ENCODE peak calls at places on chromosome 10, in nine cellular contexts. One of them, this sample, is unnamed.

GRCh38 chr10:128220011-128220410 is 93.8 kb upstream of the MKI67 start:
- DNase-seq in activated CD4-positive, alpha-beta T cell treated with anti-CD3 and anti-CD28 coated beads, Interleukin-2, amount 10 ng/mL, durations not matched to agents 7 days and 5 days: no peak
- DNase-seq in AG09319: no peak
- DNase-seq in fibroblast of villous mesenchyme: no peak
- DNase-seq in progenitor cell of endocrine pancreas: no peak
- DNase-seq in WERI-Rb-1: no peak
- DNase-seq in left ventricle myocardium inferior: no peak
- DNase-seq in NCI-H1092 treated with DMSO at 0.1 percent for 48 hours: no peak
- DNase-seq in T-helper 1 cell: no peak
- DNase-seq in this sample: no peak

GRCh38 chr10:120415709-120416330 is 41.2 kb upstream of the PLPP4 start:
- DNase-seq in progenitor cell of endocrine pancreas: no peak
- DNase-seq in AG09319: no peak
- DNase-seq in left ventricle myocardium inferior: no peak
- DNase-seq in WERI-Rb-1: no peak
- DNase-seq in activated CD4-positive, alpha-beta T cell treated with anti-CD3 and anti-CD28 coated beads, Interleukin-2, amount 10 ng/mL, durations not matched to agents 7 days and 5 days: no peak
- DNase-seq in NCI-H1092 treated with DMSO at 0.1 percent for 48 hours: no peak
- DNase-seq in fibroblast of villous mesenchyme: peak
- DNase-seq in T-helper 1 cell: no peak
- DNase-seq in this sample: no peak

GRCh38 chr10:129744134-129744895 is 219.8 kb downstream of the EBF3 start:
- DNase-seq in T-helper 1 cell: no peak
- DNase-seq in activated CD4-positive, alpha-beta T cell treated with anti-CD3 and anti-CD28 coated beads, Interleukin-2, amount 10 ng/mL, durations not matched to agents 7 days and 5 days: no peak
- DNase-seq in AG09319: no peak
- DNase-seq in fibroblast of villous mesenchyme: no peak
- DNase-seq in left ventricle myocardium inferior: no peak
- DNase-seq in progenitor cell of endocrine pancreas: no peak
- DNase-seq in WERI-Rb-1: no peak
- DNase-seq in NCI-H1092 treated with DMSO at 0.1 percent for 48 hours: no peak
- DNase-seq in this sample: no peak

GRCh38 chr10:96516337-96516736 is 2.6 kb upstream of the TLL2 start:
- DNase-seq in AG09319: no peak
- DNase-seq in left ventricle myocardium inferior: no peak
- DNase-seq in activated CD4-positive, alpha-beta T cell treated with anti-CD3 and anti-CD28 coated beads, Interleukin-2, amount 10 ng/mL, durations not matched to agents 7 days and 5 days: no peak
- DNase-seq in WERI-Rb-1: no peak
- DNase-seq in NCI-H1092 treated with DMSO at 0.1 percent for 48 hours: no peak
- DNase-seq in T-helper 1 cell: no peak
- DNase-seq in progenitor cell of endocrine pancreas: no peak
- DNase-seq in fibroblast of villous mesenchyme: no peak
- DNase-seq in this sample: no peak

GRCh38 chr10:84424731-84425165 is 96.4 kb downstream of the CCSER2 start:
- DNase-seq in NCI-H1092 treated with DMSO at 0.1 percent for 48 hours: no peak
- DNase-seq in AG09319: peak
- DNase-seq in WERI-Rb-1: no peak
- DNase-seq in fibroblast of villous mesenchyme: peak
- DNase-seq in left ventricle myocardium inferior: peak
- DNase-seq in progenitor cell of endocrine pancreas: no peak
- DNase-seq in T-helper 1 cell: no peak
- DNase-seq in activated CD4-positive, alpha-beta T cell treated with anti-CD3 and anti-CD28 coated beads, Interleukin-2, amount 10 ng/mL, durations not matched to agents 7 days and 5 days: peak
- DNase-seq in this sample: peak

GRCh38 chr10:43230101-43230908 is 36.6 kb downstream of the RASGEF1A start:
- DNase-seq in T-helper 1 cell: no peak
- DNase-seq in activated CD4-positive, alpha-beta T cell treated with anti-CD3 and anti-CD28 coated beads, Interleukin-2, amount 10 ng/mL, durations not matched to agents 7 days and 5 days: no peak
- DNase-seq in progenitor cell of endocrine pancreas: peak
- DNase-seq in NCI-H1092 treated with DMSO at 0.1 percent for 48 hours: no peak
- DNase-seq in fibroblast of villous mesenchyme: no peak
- DNase-seq in AG09319: no peak
- DNase-seq in WERI-Rb-1: peak
- DNase-seq in left ventricle myocardium inferior: peak
- DNase-seq in this sample: no peak

GRCh38 chr10:68403701-68404100 is 3.4 kb downstream of the RUFY2 start:
- DNase-seq in activated CD4-positive, alpha-beta T cell treated with anti-CD3 and anti-CD28 coated beads, Interleukin-2, amount 10 ng/mL, durations not matched to agents 7 days and 5 days: no peak
- DNase-seq in T-helper 1 cell: no peak
- DNase-seq in WERI-Rb-1: peak
- DNase-seq in fibroblast of villous mesenchyme: no peak
- DNase-seq in AG09319: no peak
- DNase-seq in left ventricle myocardium inferior: no peak
- DNase-seq in NCI-H1092 treated with DMSO at 0.1 percent for 48 hours: no peak
- DNase-seq in progenitor cell of endocrine pancreas: no peak
- DNase-seq in this sample: no peak

GRCh38 chr10:130425881-130426435 is 289.8 kb downstream of the GLRX3 start:
- DNase-seq in left ventricle myocardium inferior: no peak
- DNase-seq in T-helper 1 cell: no peak
- DNase-seq in activated CD4-positive, alpha-beta T cell treated with anti-CD3 and anti-CD28 coated beads, Interleukin-2, amount 10 ng/mL, durations not matched to agents 7 days and 5 days: no peak
- DNase-seq in WERI-Rb-1: no peak
- DNase-seq in progenitor cell of endocrine pancreas: no peak
- DNase-seq in fibroblast of villous mesenchyme: no peak
- DNase-seq in AG09319: no peak
- DNase-seq in NCI-H1092 treated with DMSO at 0.1 percent for 48 hours: no peak
- DNase-seq in this sample: no peak

GRCh38 chr10:86312701-86313270 is 53.8 kb downstream of the GRID1 start:
- DNase-seq in activated CD4-positive, alpha-beta T cell treated with anti-CD3 and anti-CD28 coated beads, Interleukin-2, amount 10 ng/mL, durations not matched to agents 7 days and 5 days: no peak
- DNase-seq in fibroblast of villous mesenchyme: no peak
- DNase-seq in AG09319: no peak
- DNase-seq in T-helper 1 cell: no peak
- DNase-seq in left ventricle myocardium inferior: no peak
- DNase-seq in progenitor cell of endocrine pancreas: no peak
- DNase-seq in WERI-Rb-1: peak
- DNase-seq in NCI-H1092 treated with DMSO at 0.1 percent for 48 hours: no peak
- DNase-seq in this sample: no peak

GRCh38 chr10:43696909-43697499 is 48.3 kb upstream of the ZNF32 start:
- DNase-seq in NCI-H1092 treated with DMSO at 0.1 percent for 48 hours: no peak
- DNase-seq in fibroblast of villous mesenchyme: no peak
- DNase-seq in left ventricle myocardium inferior: no peak
- DNase-seq in AG09319: no peak
- DNase-seq in progenitor cell of endocrine pancreas: no peak
- DNase-seq in T-helper 1 cell: no peak
- DNase-seq in WERI-Rb-1: no peak
- DNase-seq in activated CD4-positive, alpha-beta T cell treated with anti-CD3 and anti-CD28 coated beads, Interleukin-2, amount 10 ng/mL, durations not matched to agents 7 days and 5 days: no peak
- DNase-seq in this sample: no peak

GRCh38 chr10:133044502-133044901 is 43.2 kb upstream of the ADGRA1 start:
- DNase-seq in NCI-H1092 treated with DMSO at 0.1 percent for 48 hours: no peak
- DNase-seq in progenitor cell of endocrine pancreas: no peak
- DNase-seq in T-helper 1 cell: no peak
- DNase-seq in AG09319: no peak
- DNase-seq in left ventricle myocardium inferior: peak
- DNase-seq in fibroblast of villous mesenchyme: no peak
- DNase-seq in WERI-Rb-1: no peak
- DNase-seq in activated CD4-positive, alpha-beta T cell treated with anti-CD3 and anti-CD28 coated beads, Interleukin-2, amount 10 ng/mL, durations not matched to agents 7 days and 5 days: no peak
- DNase-seq in this sample: no peak

GRCh38 chr10:43644252-43644651 is 4.4 kb downstream of the ZNF32 start:
- DNase-seq in NCI-H1092 treated with DMSO at 0.1 percent for 48 hours: no peak
- DNase-seq in progenitor cell of endocrine pancreas: no peak
- DNase-seq in activated CD4-positive, alpha-beta T cell treated with anti-CD3 and anti-CD28 coated beads, Interleukin-2, amount 10 ng/mL, durations not matched to agents 7 days and 5 days: no peak
- DNase-seq in AG09319: no peak
- DNase-seq in T-helper 1 cell: no peak
- DNase-seq in fibroblast of villous mesenchyme: peak
- DNase-seq in left ventricle myocardium inferior: no peak
- DNase-seq in WERI-Rb-1: no peak
- DNase-seq in this sample: no peak

GRCh38 chr10:73156054-73156453 is 11.8 kb downstream of the ECD start:
- DNase-seq in WERI-Rb-1: no peak
- DNase-seq in left ventricle myocardium inferior: no peak
- DNase-seq in activated CD4-positive, alpha-beta T cell treated with anti-CD3 and anti-CD28 coated beads, Interleukin-2, amount 10 ng/mL, durations not matched to agents 7 days and 5 days: no peak
- DNase-seq in progenitor cell of endocrine pancreas: no peak
- DNase-seq in T-helper 1 cell: no peak
- DNase-seq in fibroblast of villous mesenchyme: no peak
- DNase-seq in NCI-H1092 treated with DMSO at 0.1 percent for 48 hours: no peak
- DNase-seq in AG09319: no peak
- DNase-seq in this sample: no peak

GRCh38 chr10:75662715-75663114 is 231.3 kb downstream of the LRMDA start:
- DNase-seq in NCI-H1092 treated with DMSO at 0.1 percent for 48 hours: no peak
- DNase-seq in progenitor cell of endocrine pancreas: no peak
- DNase-seq in left ventricle myocardium inferior: peak
- DNase-seq in activated CD4-positive, alpha-beta T cell treated with anti-CD3 and anti-CD28 coated beads, Interleukin-2, amount 10 ng/mL, durations not matched to agents 7 days and 5 days: no peak
- DNase-seq in AG09319: peak
- DNase-seq in fibroblast of villous mesenchyme: peak
- DNase-seq in WERI-Rb-1: no peak
- DNase-seq in T-helper 1 cell: no peak
- DNase-seq in this sample: no peak

GRCh38 chr10:124624456-124624855 is 119.7 kb downstream of the FAM53B start:
- DNase-seq in activated CD4-positive, alpha-beta T cell treated with anti-CD3 and anti-CD28 coated beads, Interleukin-2, amount 10 ng/mL, durations not matched to agents 7 days and 5 days: no peak
- DNase-seq in progenitor cell of endocrine pancreas: no peak
- DNase-seq in fibroblast of villous mesenchyme: no peak
- DNase-seq in T-helper 1 cell: no peak
- DNase-seq in AG09319: no peak
- DNase-seq in WERI-Rb-1: no peak
- DNase-seq in NCI-H1092 treated with DMSO at 0.1 percent for 48 hours: peak
- DNase-seq in left ventricle myocardium inferior: no peak
- DNase-seq in this sample: no peak

GRCh38 chr10:4058514-4059029 is 273.6 kb upstream of the KLF6 start:
- DNase-seq in fibroblast of villous mesenchyme: peak
- DNase-seq in activated CD4-positive, alpha-beta T cell treated with anti-CD3 and anti-CD28 coated beads, Interleukin-2, amount 10 ng/mL, durations not matched to agents 7 days and 5 days: no peak
- DNase-seq in progenitor cell of endocrine pancreas: no peak
- DNase-seq in left ventricle myocardium inferior: no peak
- DNase-seq in NCI-H1092 treated with DMSO at 0.1 percent for 48 hours: no peak
- DNase-seq in AG09319: no peak
- DNase-seq in T-helper 1 cell: no peak
- DNase-seq in WERI-Rb-1: no peak
- DNase-seq in this sample: no peak

GRCh38 chr10:113960617-113961260 is 82.9 kb upstream of the ADRB1 start:
- DNase-seq in AG09319: no peak
- DNase-seq in NCI-H1092 treated with DMSO at 0.1 percent for 48 hours: no peak
- DNase-seq in T-helper 1 cell: peak
- DNase-seq in left ventricle myocardium inferior: no peak
- DNase-seq in activated CD4-positive, alpha-beta T cell treated with anti-CD3 and anti-CD28 coated beads, Interleukin-2, amount 10 ng/mL, durations not matched to agents 7 days and 5 days: peak
- DNase-seq in fibroblast of villous mesenchyme: no peak
- DNase-seq in WERI-Rb-1: no peak
- DNase-seq in progenitor cell of endocrine pancreas: no peak
- DNase-seq in this sample: no peak

GRCh38 chr10:73339436-73339835 is 19.2 kb downstream of the CFAP70 start:
- DNase-seq in AG09319: no peak
- DNase-seq in WERI-Rb-1: no peak
- DNase-seq in NCI-H1092 treated with DMSO at 0.1 percent for 48 hours: no peak
- DNase-seq in left ventricle myocardium inferior: no peak
- DNase-seq in T-helper 1 cell: no peak
- DNase-seq in progenitor cell of endocrine pancreas: no peak
- DNase-seq in fibroblast of villous mesenchyme: no peak
- DNase-seq in activated CD4-positive, alpha-beta T cell treated with anti-CD3 and anti-CD28 coated beads, Interleukin-2, amount 10 ng/mL, durations not matched to agents 7 days and 5 days: no peak
- DNase-seq in this sample: no peak

GRCh38 chr10:2772791-2773644 is 294.3 kb upstream of the PFKP start:
- DNase-seq in left ventricle myocardium inferior: no peak
- DNase-seq in NCI-H1092 treated with DMSO at 0.1 percent for 48 hours: peak
- DNase-seq in AG09319: no peak
- DNase-seq in activated CD4-positive, alpha-beta T cell treated with anti-CD3 and anti-CD28 coated beads, Interleukin-2, amount 10 ng/mL, durations not matched to agents 7 days and 5 days: no peak
- DNase-seq in progenitor cell of endocrine pancreas: no peak
- DNase-seq in T-helper 1 cell: no peak
- DNase-seq in WERI-Rb-1: no peak
- DNase-seq in fibroblast of villous mesenchyme: no peak
- DNase-seq in this sample: no peak

GRCh38 chr10:11009471-11010308 is 8.0 kb upstream of the CELF2 start:
- DNase-seq in WERI-Rb-1: no peak
- DNase-seq in activated CD4-positive, alpha-beta T cell treated with anti-CD3 and anti-CD28 coated beads, Interleukin-2, amount 10 ng/mL, durations not matched to agents 7 days and 5 days: peak
- DNase-seq in fibroblast of villous mesenchyme: no peak
- DNase-seq in AG09319: no peak
- DNase-seq in T-helper 1 cell: no peak
- DNase-seq in NCI-H1092 treated with DMSO at 0.1 percent for 48 hours: no peak
- DNase-seq in left ventricle myocardium inferior: no peak
- DNase-seq in progenitor cell of endocrine pancreas: no peak
- DNase-seq in this sample: no peak

GRCh38 chr10:95279042-95279820 is 11.6 kb downstream of the PDLIM1 start:
- DNase-seq in WERI-Rb-1: no peak
- DNase-seq in activated CD4-positive, alpha-beta T cell treated with anti-CD3 and anti-CD28 coated beads, Interleukin-2, amount 10 ng/mL, durations not matched to agents 7 days and 5 days: no peak
- DNase-seq in AG09319: no peak
- DNase-seq in NCI-H1092 treated with DMSO at 0.1 percent for 48 hours: no peak
- DNase-seq in T-helper 1 cell: no peak
- DNase-seq in progenitor cell of endocrine pancreas: no peak
- DNase-seq in left ventricle myocardium inferior: no peak
- DNase-seq in fibroblast of villous mesenchyme: peak
- DNase-seq in this sample: no peak

GRCh38 chr10:78218833-78219490 is 185.3 kb downstream of the RPS24 start:
- DNase-seq in T-helper 1 cell: no peak
- DNase-seq in AG09319: no peak
- DNase-seq in WERI-Rb-1: no peak
- DNase-seq in left ventricle myocardium inferior: no peak
- DNase-seq in NCI-H1092 treated with DMSO at 0.1 percent for 48 hours: peak
- DNase-seq in progenitor cell of endocrine pancreas: peak
- DNase-seq in fibroblast of villous mesenchyme: no peak
- DNase-seq in activated CD4-positive, alpha-beta T cell treated with anti-CD3 and anti-CD28 coated beads, Interleukin-2, amount 10 ng/mL, durations not matched to agents 7 days and 5 days: no peak
- DNase-seq in this sample: no peak

GRCh38 chr10:129033790-129034272 is 433.2 kb upstream of the MGMT start:
- DNase-seq in fibroblast of villous mesenchyme: no peak
- DNase-seq in NCI-H1092 treated with DMSO at 0.1 percent for 48 hours: no peak
- DNase-seq in AG09319: no peak
- DNase-seq in left ventricle myocardium inferior: no peak
- DNase-seq in progenitor cell of endocrine pancreas: peak
- DNase-seq in activated CD4-positive, alpha-beta T cell treated with anti-CD3 and anti-CD28 coated beads, Interleukin-2, amount 10 ng/mL, durations not matched to agents 7 days and 5 days: no peak
- DNase-seq in WERI-Rb-1: peak
- DNase-seq in T-helper 1 cell: no peak
- DNase-seq in this sample: no peak

GRCh38 chr10:79407811-79408795 is 37.3 kb downstream of the ZCCHC24 start:
- DNase-seq in activated CD4-positive, alpha-beta T cell treated with anti-CD3 and anti-CD28 coated beads, Interleukin-2, amount 10 ng/mL, durations not matched to agents 7 days and 5 days: no peak
- DNase-seq in WERI-Rb-1: no peak
- DNase-seq in T-helper 1 cell: no peak
- DNase-seq in progenitor cell of endocrine pancreas: no peak
- DNase-seq in NCI-H1092 treated with DMSO at 0.1 percent for 48 hours: peak
- DNase-seq in fibroblast of villous mesenchyme: peak
- DNase-seq in left ventricle myocardium inferior: peak
- DNase-seq in AG09319: peak
- DNase-seq in this sample: no peak

GRCh38 chr10:10644317-10645111 is 373.2 kb upstream of the CELF2 start:
- DNase-seq in T-helper 1 cell: no peak
- DNase-seq in activated CD4-positive, alpha-beta T cell treated with anti-CD3 and anti-CD28 coated beads, Interleukin-2, amount 10 ng/mL, durations not matched to agents 7 days and 5 days: no peak
- DNase-seq in AG09319: no peak
- DNase-seq in WERI-Rb-1: no peak
- DNase-seq in NCI-H1092 treated with DMSO at 0.1 percent for 48 hours: no peak
- DNase-seq in fibroblast of villous mesenchyme: no peak
- DNase-seq in left ventricle myocardium inferior: no peak
- DNase-seq in progenitor cell of endocrine pancreas: no peak
- DNase-seq in this sample: peak

GRCh38 chr10:4535531-4535930 is 290.5 kb upstream of the AKR1E2 start:
- DNase-seq in WERI-Rb-1: no peak
- DNase-seq in activated CD4-positive, alpha-beta T cell treated with anti-CD3 and anti-CD28 coated beads, Interleukin-2, amount 10 ng/mL, durations not matched to agents 7 days and 5 days: no peak
- DNase-seq in NCI-H1092 treated with DMSO at 0.1 percent for 48 hours: no peak
- DNase-seq in fibroblast of villous mesenchyme: no peak
- DNase-seq in left ventricle myocardium inferior: no peak
- DNase-seq in progenitor cell of endocrine pancreas: no peak
- DNase-seq in T-helper 1 cell: no peak
- DNase-seq in AG09319: no peak
- DNase-seq in this sample: no peak

GRCh38 chr10:33187427-33187999 is 147.0 kb downstream of the NRP1 start:
- DNase-seq in T-helper 1 cell: no peak
- DNase-seq in progenitor cell of endocrine pancreas: no peak
- DNase-seq in AG09319: no peak
- DNase-seq in activated CD4-positive, alpha-beta T cell treated with anti-CD3 and anti-CD28 coated beads, Interleukin-2, amount 10 ng/mL, durations not matched to agents 7 days and 5 days: no peak
- DNase-seq in NCI-H1092 treated with DMSO at 0.1 percent for 48 hours: peak
- DNase-seq in WERI-Rb-1: no peak
- DNase-seq in left ventricle myocardium inferior: no peak
- DNase-seq in fibroblast of villous mesenchyme: no peak
- DNase-seq in this sample: no peak

This sample was measured in epithelial cell of prostate.